ENCODE peak calls at places on chromosomes 13 and 19, in four cellular contexts. Z is transverse colon, X is breast epithelium, D is uterus. R is an unnamed sample.

GRCh38 chr13:38255600-38255999 is 94.1 kb upstream of the UFM1 start:
- DNase-seq in Z (no peak), X (no peak), D (no peak), R (no peak)

GRCh38 chr13:64078480-64078936 is 2662.9 kb upstream of the PCDH20 start:
- DNase-seq in Z (no peak), X (no peak), D (no peak), R (peak)

GRCh38 chr13:27149702-27150101 is 21.9 kb downstream of the USP12 start:
- DNase-seq in Z (no peak), X (no peak), D (no peak), R (no peak)

GRCh38 chr19:5313307-5313706 is 27.3 kb downstream of the PTPRS start:
- DNase-seq in Z (no peak), X (no peak), D (no peak), R (no peak)

GRCh38 chr19:2719910-2720776 is 1.0 kb downstream of the DIRAS1 start:
- DNase-seq in Z (no peak), X (no peak), D (no peak), R (no peak)

GRCh38 chr13:52851153-52851962 is 2.9 kb upstream of the PCDH8 start:
- DNase-seq in Z (peak), X (no peak), D (no peak), R (no peak)

GRCh38 chr13:95603887-95604533 is 40.5 kb downstream of the DZIP1 start:
- DNase-seq in Z (peak), X (peak), D (no peak), R (no peak)

GRCh38 chr19:29672933-29673336 is 7.7 kb downstream of the PLEKHF1 start:
- DNase-seq in Z (peak), X (no peak), D (no peak), R (peak)

GRCh38 chr13:39102981-39103490 is 64.8 kb downstream of the NHLRC3 start:
- DNase-seq in Z (no peak), X (no peak), D (no peak), R (no peak)

GRCh38 chr13:105948143-105948542 is 587.3 kb downstream of the EFNB2 start:
- DNase-seq in Z (no peak), X (no peak), D (no peak), R (no peak)

GRCh38 chr13:103098535-103098934 is 32.3 kb upstream of the SLC10A2 start:
- DNase-seq in Z (no peak), X (no peak), D (no peak), R (no peak)

GRCh38 chr19:39110263-39110967 is 15.2 kb upstream of the PAK4 start:
- DNase-seq in Z (peak), X (peak), D (no peak), R (peak)

GRCh38 chr13:43963726-43964125 is 84.0 kb downstream of the LACC1 start:
- DNase-seq in Z (no peak), X (no peak), D (no peak), R (no peak)

GRCh38 chr13:44951184-44951583 is 38.1 kb downstream of the NUFIP1 start:
- DNase-seq in Z (no peak), X (no peak), D (no peak), R (no peak)

GRCh38 chr13:95644611-95645052 is at the start of gene DZIP1:
- DNase-seq in Z (peak), X (peak), D (peak), R (peak)

GRCh38 chr13:109669956-109670355 is 116.4 kb downstream of the IRS2 start:
- DNase-seq in Z (no peak), X (no peak), D (no peak), R (no peak)

GRCh38 chr19:13974073-13974472 is 21.8 kb downstream of the DCAF15 start:
- DNase-seq in Z (no peak), X (peak), D (no peak), R (peak)

GRCh38 chr19:722553-723101 is 13.9 kb downstream of the PALM start:
- DNase-seq in Z (no peak), X (no peak), D (peak), R (no peak)

GRCh38 chr19:53394974-53395839 is at the start of gene ZNF765:
- DNase-seq in Z (peak), X (peak), D (peak), R (peak)
- TF ChIP-seq CTCF in Z (peak), X (peak), D (peak), R (no peak)

DNA sequence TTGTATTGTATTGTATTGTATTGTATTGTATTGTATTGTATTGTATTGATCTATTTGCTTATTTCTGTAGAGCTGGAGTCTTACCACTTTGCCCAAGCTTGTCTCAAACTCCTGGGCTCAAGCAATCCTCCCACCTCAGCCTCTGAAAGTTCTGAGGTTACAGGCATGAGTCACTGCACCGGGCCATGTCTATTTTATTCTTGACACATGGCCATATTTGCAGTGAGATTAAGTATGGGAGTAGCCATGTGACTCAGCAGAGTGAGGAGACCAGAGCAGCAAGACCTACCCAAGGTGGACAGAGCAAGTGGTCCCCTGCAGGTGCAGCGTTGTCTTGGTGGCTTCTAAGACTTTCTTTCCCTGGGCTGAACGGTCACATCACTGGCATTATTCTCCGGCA is 49.1 kb upstream of the UBAC2 start:
- DNase-seq in Z (no peak), X (no peak), D (no peak), R (no peak)
- H3K4me3 ChIP-seq in Z (no peak), X (no peak), D (no peak), R (no peak)

DNA sequence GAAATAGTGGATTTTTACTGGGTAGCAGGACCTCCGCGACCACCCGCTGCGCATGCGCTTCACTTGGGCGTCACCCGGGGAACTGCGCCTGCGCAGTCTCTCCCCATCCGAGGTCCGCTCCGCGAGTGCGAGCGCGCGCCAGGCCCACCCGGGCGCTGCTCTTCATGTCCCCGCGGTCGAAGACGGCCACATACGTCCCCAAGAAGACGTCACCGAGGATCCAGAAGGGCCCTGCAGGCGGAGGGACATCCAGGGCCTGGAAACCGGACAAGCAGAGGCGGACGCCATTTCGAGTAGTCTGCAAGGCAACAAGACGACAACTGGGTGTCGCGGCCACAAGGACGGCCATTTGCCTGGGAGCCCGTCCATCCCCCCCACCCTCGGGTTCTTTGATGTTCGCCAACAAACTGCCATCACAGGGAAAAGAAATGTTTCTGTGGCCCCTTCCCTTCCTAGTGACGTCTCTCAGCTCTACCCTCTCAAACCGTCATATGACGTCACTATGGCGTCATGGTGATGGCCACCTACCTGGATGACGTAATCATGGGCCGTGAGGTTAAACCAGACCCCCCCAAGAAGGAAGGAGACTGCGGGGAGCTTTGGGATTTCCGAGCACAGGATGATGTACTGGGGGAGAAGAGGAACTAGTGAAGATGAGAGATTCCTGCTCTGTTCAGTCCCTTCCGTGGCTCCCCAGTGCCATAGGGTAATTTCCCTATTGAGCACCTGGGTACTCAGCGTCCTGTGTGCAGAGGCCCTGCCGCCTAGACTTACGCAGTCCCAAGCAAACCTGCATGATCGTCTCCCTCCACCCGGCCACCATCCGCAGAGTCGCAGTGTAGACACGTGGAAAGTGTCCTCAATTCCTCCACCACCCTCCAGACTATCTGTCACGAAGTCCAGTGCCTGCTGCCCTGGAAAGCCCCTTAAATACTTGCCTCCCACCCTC is 6.7 kb downstream of the NAPSA start:
- DNase-seq in Z (peak), X (peak), D (peak), R (no peak)
- TF ChIP-seq POLR2A in Z (peak), X (peak), D (no peak), R (no peak)

GRCh38 chr19:12346896-12347295 is 13.5 kb upstream of the ZNF563 start:
- DNase-seq in Z (no peak), X (no peak), D (no peak), R (no peak)
- TF ChIP-seq CTCF in Z (no peak), X (no peak), D (no peak), R (no peak)

DNA sequence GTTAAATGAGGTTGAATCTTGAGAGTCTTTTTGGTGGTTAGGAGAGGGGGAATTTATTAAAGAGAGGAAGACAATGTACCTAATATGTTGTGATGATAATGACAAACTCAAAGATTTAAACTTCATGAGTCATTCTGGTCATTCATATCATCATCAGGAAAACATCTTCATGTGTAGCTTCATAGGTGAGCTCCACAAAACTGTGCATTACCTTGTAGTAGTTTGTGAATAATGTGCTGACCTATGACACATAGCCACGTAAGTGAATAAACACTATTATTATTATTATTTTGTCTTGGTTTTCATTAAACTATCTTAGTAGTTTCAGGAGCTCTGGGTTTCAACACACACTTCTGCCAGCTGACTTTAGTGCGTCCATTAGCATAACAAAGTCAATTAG is 997 bp upstream of the GPC6 start:
- DNase-seq in Z (no peak), X (no peak), D (no peak), R (no peak)
- H3K4me3 ChIP-seq in Z (no peak), X (no peak), D (no peak), R (no peak)

GRCh38 chr19:45474191-45474940 is 6.6 kb downstream of the FOSB start:
- DNase-seq in Z (no peak), X (no peak), D (no peak), R (no peak)
- TF ChIP-seq POLR2A in Z (no peak), X (no peak), D (no peak), R (no peak)

GRCh38 chr19:16376649-16377048 is 52.0 kb downstream of the KLF2 start:
- DNase-seq in Z (no peak), X (no peak), D (peak), R (no peak)
- TF ChIP-seq CTCF in Z (peak), X (no peak), D (no peak), R (no peak)

R was measured in lower leg skin.